ENCODE peak calls at places on chromosomes 12 and 14, in eight cellular contexts. One of them, this sample, is unnamed.

GRCh38 chr14:29749327-29749726 is 178.3 kb downstream of the PRKD1 start:
- DNase-seq in GM06990: no peak
- DNase-seq in glutamatergic neuron: no peak
- DNase-seq in cardiac fibroblast: peak
- DNase-seq in CD8-positive, alpha-beta T cell: no peak
- DNase-seq in NB4: peak
- DNase-seq in neural progenitor cell: no peak
- DNase-seq in fibroblast of the aortic adventitia: peak
- DNase-seq in this sample: no peak

GRCh38 chr12:29486972-29487371 is 10.5 kb downstream of the OVCH1 start:
- DNase-seq in GM06990: no peak
- DNase-seq in glutamatergic neuron: no peak
- DNase-seq in cardiac fibroblast: no peak
- DNase-seq in CD8-positive, alpha-beta T cell: no peak
- DNase-seq in NB4: no peak
- DNase-seq in neural progenitor cell: no peak
- DNase-seq in fibroblast of the aortic adventitia: no peak
- DNase-seq in this sample: no peak

GRCh38 chr12:124766745-124767074 is 97.0 kb downstream of the SCARB1 start:
- DNase-seq in GM06990: no peak
- DNase-seq in glutamatergic neuron: no peak
- DNase-seq in cardiac fibroblast: no peak
- DNase-seq in CD8-positive, alpha-beta T cell: no peak
- DNase-seq in NB4: no peak
- DNase-seq in neural progenitor cell: no peak
- DNase-seq in fibroblast of the aortic adventitia: no peak
- DNase-seq in this sample: no peak

GRCh38 chr12:111056618-111057521 is 136.5 kb upstream of the MYL2 start:
- DNase-seq in GM06990: peak
- DNase-seq in glutamatergic neuron: no peak
- DNase-seq in cardiac fibroblast: no peak
- DNase-seq in CD8-positive, alpha-beta T cell: peak
- DNase-seq in NB4: peak
- DNase-seq in neural progenitor cell: no peak
- DNase-seq in fibroblast of the aortic adventitia: no peak
- DNase-seq in this sample: no peak

GRCh38 chr12:92129609-92130008 is 16.0 kb downstream of the BTG1 start:
- DNase-seq in GM06990: no peak
- DNase-seq in glutamatergic neuron: no peak
- DNase-seq in cardiac fibroblast: no peak
- DNase-seq in CD8-positive, alpha-beta T cell: no peak
- DNase-seq in NB4: no peak
- DNase-seq in neural progenitor cell: no peak
- DNase-seq in fibroblast of the aortic adventitia: no peak
- DNase-seq in this sample: no peak

GRCh38 chr12:22415342-22416309 is 81.1 kb upstream of the ST8SIA1 start:
- DNase-seq in GM06990: no peak
- DNase-seq in glutamatergic neuron: no peak
- DNase-seq in cardiac fibroblast: no peak
- DNase-seq in CD8-positive, alpha-beta T cell: no peak
- DNase-seq in NB4: no peak
- DNase-seq in neural progenitor cell: no peak
- DNase-seq in fibroblast of the aortic adventitia: peak
- DNase-seq in this sample: no peak

GRCh38 chr12:26277511-26278246 is 82.3 kb downstream of the SSPN start:
- DNase-seq in GM06990: no peak
- DNase-seq in glutamatergic neuron: no peak
- DNase-seq in cardiac fibroblast: no peak
- DNase-seq in CD8-positive, alpha-beta T cell: no peak
- DNase-seq in NB4: peak
- DNase-seq in neural progenitor cell: no peak
- DNase-seq in fibroblast of the aortic adventitia: no peak
- DNase-seq in this sample: no peak

GRCh38 chr14:99273724-99274345 is 1.8 kb upstream of the BCL11B start:
- DNase-seq in GM06990: no peak
- DNase-seq in glutamatergic neuron: peak
- DNase-seq in cardiac fibroblast: no peak
- DNase-seq in CD8-positive, alpha-beta T cell: no peak
- DNase-seq in NB4: peak
- DNase-seq in neural progenitor cell: no peak
- DNase-seq in fibroblast of the aortic adventitia: no peak
- DNase-seq in this sample: no peak

GRCh38 chr12:59149995-59150642 is 229.8 kb upstream of the LRIG3 start:
- DNase-seq in GM06990: peak
- DNase-seq in glutamatergic neuron: no peak
- DNase-seq in cardiac fibroblast: peak
- DNase-seq in CD8-positive, alpha-beta T cell: no peak
- DNase-seq in NB4: peak
- DNase-seq in neural progenitor cell: peak
- DNase-seq in fibroblast of the aortic adventitia: peak
- DNase-seq in this sample: peak

GRCh38 chr14:55074662-55075061 is 23.2 kb downstream of the MAPK1IP1L start:
- DNase-seq in GM06990: peak
- DNase-seq in glutamatergic neuron: no peak
- DNase-seq in cardiac fibroblast: peak
- DNase-seq in CD8-positive, alpha-beta T cell: no peak
- DNase-seq in NB4: no peak
- DNase-seq in neural progenitor cell: no peak
- DNase-seq in fibroblast of the aortic adventitia: no peak
- DNase-seq in this sample: no peak

GRCh38 chr12:62983594-62983993 is 48.6 kb upstream of the PPM1H start:
- DNase-seq in GM06990: no peak
- DNase-seq in glutamatergic neuron: no peak
- DNase-seq in cardiac fibroblast: peak
- DNase-seq in CD8-positive, alpha-beta T cell: no peak
- DNase-seq in NB4: peak
- DNase-seq in neural progenitor cell: peak
- DNase-seq in fibroblast of the aortic adventitia: no peak
- DNase-seq in this sample: no peak

GRCh38 chr14:25394356-25394755 is 344.4 kb upstream of the STXBP6 start:
- DNase-seq in GM06990: no peak
- DNase-seq in glutamatergic neuron: no peak
- DNase-seq in cardiac fibroblast: no peak
- DNase-seq in CD8-positive, alpha-beta T cell: no peak
- DNase-seq in NB4: no peak
- DNase-seq in neural progenitor cell: no peak
- DNase-seq in fibroblast of the aortic adventitia: no peak
- DNase-seq in this sample: no peak

GRCh38 chr12:92624236-92624635 is 78.6 kb upstream of the PLEKHG7 start:
- DNase-seq in GM06990: no peak
- DNase-seq in glutamatergic neuron: no peak
- DNase-seq in cardiac fibroblast: peak
- DNase-seq in CD8-positive, alpha-beta T cell: no peak
- DNase-seq in NB4: no peak
- DNase-seq in neural progenitor cell: no peak
- DNase-seq in fibroblast of the aortic adventitia: peak
- DNase-seq in this sample: no peak

GRCh38 chr12:852864-853263 is 96.6 kb downstream of the RAD52 start:
- DNase-seq in GM06990: no peak
- DNase-seq in glutamatergic neuron: no peak
- DNase-seq in cardiac fibroblast: no peak
- DNase-seq in CD8-positive, alpha-beta T cell: no peak
- DNase-seq in NB4: no peak
- DNase-seq in neural progenitor cell: no peak
- DNase-seq in fibroblast of the aortic adventitia: no peak
- DNase-seq in this sample: no peak

GRCh38 chr12:68279227-68280054 is 26.0 kb upstream of the IL22 start:
- DNase-seq in GM06990: no peak
- DNase-seq in glutamatergic neuron: no peak
- DNase-seq in cardiac fibroblast: peak
- DNase-seq in CD8-positive, alpha-beta T cell: no peak
- DNase-seq in NB4: no peak
- DNase-seq in neural progenitor cell: no peak
- DNase-seq in fibroblast of the aortic adventitia: peak
- DNase-seq in this sample: no peak

GRCh38 chr12:40745386-40745785 is 53.1 kb downstream of the CNTN1 start:
- DNase-seq in GM06990: no peak
- DNase-seq in glutamatergic neuron: no peak
- DNase-seq in cardiac fibroblast: no peak
- DNase-seq in CD8-positive, alpha-beta T cell: no peak
- DNase-seq in NB4: no peak
- DNase-seq in neural progenitor cell: peak
- DNase-seq in fibroblast of the aortic adventitia: no peak
- DNase-seq in this sample: no peak

GRCh38 chr12:57839996-57840395 is 6.5 kb downstream of the CTDSP2 start:
- DNase-seq in GM06990: no peak
- DNase-seq in glutamatergic neuron: no peak
- DNase-seq in cardiac fibroblast: no peak
- DNase-seq in CD8-positive, alpha-beta T cell: no peak
- DNase-seq in NB4: no peak
- DNase-seq in neural progenitor cell: no peak
- DNase-seq in fibroblast of the aortic adventitia: no peak
- DNase-seq in this sample: no peak

GRCh38 chr14:61344437-61345143 is 23.2 kb downstream of the PRKCH start:
- DNase-seq in GM06990: no peak
- DNase-seq in glutamatergic neuron: no peak
- DNase-seq in cardiac fibroblast: no peak
- DNase-seq in CD8-positive, alpha-beta T cell: no peak
- DNase-seq in NB4: no peak
- DNase-seq in neural progenitor cell: no peak
- DNase-seq in fibroblast of the aortic adventitia: no peak
- DNase-seq in this sample: no peak

GRCh38 chr14:61343991-61344405 is 22.6 kb downstream of the PRKCH start:
- DNase-seq in GM06990: no peak
- DNase-seq in glutamatergic neuron: no peak
- DNase-seq in cardiac fibroblast: no peak
- DNase-seq in CD8-positive, alpha-beta T cell: no peak
- DNase-seq in NB4: no peak
- DNase-seq in neural progenitor cell: no peak
- DNase-seq in fibroblast of the aortic adventitia: no peak
- DNase-seq in this sample: no peak

GRCh38 chr14:61346221-61346620 is 24.8 kb downstream of the PRKCH start:
- DNase-seq in GM06990: no peak
- DNase-seq in glutamatergic neuron: no peak
- DNase-seq in cardiac fibroblast: no peak
- DNase-seq in CD8-positive, alpha-beta T cell: no peak
- DNase-seq in NB4: no peak
- DNase-seq in neural progenitor cell: no peak
- DNase-seq in fibroblast of the aortic adventitia: no peak
- DNase-seq in this sample: no peak

GRCh38 chr14:61343471-61343870 is 22.1 kb downstream of the PRKCH start:
- DNase-seq in GM06990: no peak
- DNase-seq in glutamatergic neuron: no peak
- DNase-seq in cardiac fibroblast: peak
- DNase-seq in CD8-positive, alpha-beta T cell: no peak
- DNase-seq in NB4: no peak
- DNase-seq in neural progenitor cell: no peak
- DNase-seq in fibroblast of the aortic adventitia: peak
- DNase-seq in this sample: no peak

GRCh38 chr14:61345144-61345482 is 23.7 kb downstream of the PRKCH start:
- DNase-seq in GM06990: no peak
- DNase-seq in glutamatergic neuron: no peak
- DNase-seq in cardiac fibroblast: no peak
- DNase-seq in CD8-positive, alpha-beta T cell: no peak
- DNase-seq in NB4: no peak
- DNase-seq in neural progenitor cell: no peak
- DNase-seq in fibroblast of the aortic adventitia: no peak
- DNase-seq in this sample: no peak
- TF ChIP-seq CTCF in GM06990: no peak
- TF ChIP-seq CTCF in glutamatergic neuron: no peak
- TF ChIP-seq CTCF in cardiac fibroblast: no peak
- TF ChIP-seq CTCF in CD8-positive, alpha-beta T cell: no peak
- TF ChIP-seq CTCF in NB4: no peak
- TF ChIP-seq CTCF in neural progenitor cell: no peak
- TF ChIP-seq CTCF in fibroblast of the aortic adventitia: no peak
- TF ChIP-seq CTCF in this sample: no peak

DNA sequence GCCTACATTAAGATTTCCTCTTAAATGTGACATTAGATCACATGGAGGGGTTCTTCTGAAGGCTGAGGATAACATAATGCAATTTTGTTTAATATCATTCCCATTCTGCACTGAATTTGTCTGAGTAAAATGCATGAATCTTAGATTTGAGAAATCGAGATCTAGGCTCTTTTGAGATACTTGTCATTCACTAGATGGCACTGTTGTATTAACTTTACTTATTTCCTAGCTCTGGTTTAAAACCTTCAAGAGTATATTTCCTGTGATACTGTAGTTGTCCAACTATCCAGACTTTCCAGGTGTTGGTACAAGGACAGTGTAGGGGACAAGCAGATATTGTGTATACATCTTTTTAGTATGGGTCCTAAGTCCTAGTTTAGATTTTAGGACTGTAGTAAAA is 91.7 kb upstream of the SEL1L start:
- DNase-seq in GM06990: no peak
- DNase-seq in glutamatergic neuron: no peak
- DNase-seq in cardiac fibroblast: peak
- DNase-seq in CD8-positive, alpha-beta T cell: no peak
- DNase-seq in NB4: peak
- DNase-seq in neural progenitor cell: peak
- DNase-seq in fibroblast of the aortic adventitia: no peak
- DNase-seq in this sample: no peak
- TF ChIP-seq CTCF in GM06990: peak
- TF ChIP-seq CTCF in glutamatergic neuron: peak
- TF ChIP-seq CTCF in cardiac fibroblast: no peak
- TF ChIP-seq CTCF in CD8-positive, alpha-beta T cell: no peak
- TF ChIP-seq CTCF in NB4: no peak
- TF ChIP-seq CTCF in neural progenitor cell: peak
- TF ChIP-seq CTCF in fibroblast of the aortic adventitia: no peak
- TF ChIP-seq CTCF in this sample: peak

GRCh38 chr12:55739025-55739378 is 3.9 kb upstream of the GDF11 start:
- DNase-seq in GM06990: no peak
- DNase-seq in glutamatergic neuron: no peak
- DNase-seq in cardiac fibroblast: no peak
- DNase-seq in CD8-positive, alpha-beta T cell: no peak
- DNase-seq in NB4: no peak
- DNase-seq in neural progenitor cell: no peak
- DNase-seq in fibroblast of the aortic adventitia: no peak
- DNase-seq in this sample: no peak
- TF ChIP-seq CTCF in GM06990: no peak
- TF ChIP-seq CTCF in glutamatergic neuron: peak
- TF ChIP-seq CTCF in cardiac fibroblast: no peak
- TF ChIP-seq CTCF in CD8-positive, alpha-beta T cell: no peak
- TF ChIP-seq CTCF in NB4: no peak
- TF ChIP-seq CTCF in neural progenitor cell: no peak
- TF ChIP-seq CTCF in fibroblast of the aortic adventitia: no peak
- TF ChIP-seq CTCF in this sample: no peak

DNA sequence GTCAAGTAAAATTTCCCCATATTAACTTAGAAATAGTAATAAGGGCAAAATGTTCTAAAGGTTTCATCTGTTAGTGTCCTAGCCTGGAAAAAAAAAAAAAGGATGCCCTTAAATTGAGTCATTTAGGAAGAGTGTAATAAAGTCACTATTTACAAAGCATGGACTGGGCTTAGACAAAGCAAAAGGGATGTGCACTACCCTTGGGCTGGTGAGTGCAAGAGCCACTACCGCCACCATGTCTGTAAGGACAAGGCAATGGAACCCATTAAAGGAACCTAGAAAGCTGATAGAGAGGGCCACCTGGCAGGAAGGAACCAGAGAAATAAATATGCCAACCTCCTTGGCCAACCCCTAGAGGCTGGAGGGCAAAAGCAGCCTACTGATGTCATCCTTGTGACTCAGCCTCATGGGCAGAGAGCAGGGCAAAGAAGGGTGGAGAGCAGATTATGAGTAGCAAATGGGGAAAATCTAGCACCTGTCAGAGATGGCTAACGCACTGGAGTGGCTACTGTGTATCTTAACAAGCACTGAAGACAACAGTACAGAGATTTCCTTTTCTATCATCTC is 59.5 kb upstream of the FUT8 start:
- DNase-seq in GM06990: peak
- DNase-seq in glutamatergic neuron: no peak
- DNase-seq in cardiac fibroblast: no peak
- DNase-seq in CD8-positive, alpha-beta T cell: no peak
- DNase-seq in NB4: peak
- DNase-seq in neural progenitor cell: no peak
- DNase-seq in fibroblast of the aortic adventitia: no peak
- DNase-seq in this sample: no peak
- TF ChIP-seq CTCF in GM06990: no peak
- TF ChIP-seq CTCF in glutamatergic neuron: no peak
- TF ChIP-seq CTCF in cardiac fibroblast: no peak
- TF ChIP-seq CTCF in CD8-positive, alpha-beta T cell: no peak
- TF ChIP-seq CTCF in NB4: no peak
- TF ChIP-seq CTCF in neural progenitor cell: no peak
- TF ChIP-seq CTCF in fibroblast of the aortic adventitia: no peak
- TF ChIP-seq CTCF in this sample: no peak